ENCODE peak calls at places on chromosome X, in eight cellular contexts. One of them, this sample, is unnamed. For H3K4me1 and H3K27me3, the result is how much of the 10 kb centered on the place peaks cover.

GRCh38 chrX:83845397-83845796 is 15.5 kb upstream of the CYLC1 start:
- DNase-seq in tibial nerve: no peak
- DNase-seq in cardiac muscle cell: peak
- DNase-seq in neural progenitor cell: peak
- DNase-seq in transverse colon: no peak
- DNase-seq in ovary: no peak
- DNase-seq in CD4-positive, alpha-beta memory T cell: peak
- DNase-seq in left ventricle myocardium inferior: no peak
- DNase-seq in this sample: peak

GRCh38 chrX:51837926-51838325 is 55.5 kb upstream of the MAGED1 start:
- DNase-seq in transverse colon: peak
- DNase-seq in CD4-positive, alpha-beta memory T cell: no peak
- DNase-seq in cardiac muscle cell: peak
- DNase-seq in ovary: peak
- DNase-seq in neural progenitor cell: no peak
- DNase-seq in tibial nerve: peak
- DNase-seq in left ventricle myocardium inferior: peak
- DNase-seq in this sample: peak

GRCh38 chrX:40068048-40068447 is 29.7 kb downstream of the BCOR start:
- DNase-seq in ovary: no peak
- DNase-seq in cardiac muscle cell: peak
- DNase-seq in neural progenitor cell: no peak
- DNase-seq in left ventricle myocardium inferior: no peak
- DNase-seq in CD4-positive, alpha-beta memory T cell: peak
- DNase-seq in tibial nerve: no peak
- DNase-seq in transverse colon: no peak
- DNase-seq in this sample: no peak

GRCh38 chrX:66914082-66914481 is 275.2 kb upstream of the EDA2R start:
- DNase-seq in left ventricle myocardium inferior: no peak
- DNase-seq in transverse colon: peak
- DNase-seq in CD4-positive, alpha-beta memory T cell: no peak
- DNase-seq in cardiac muscle cell: no peak
- DNase-seq in tibial nerve: no peak
- DNase-seq in ovary: no peak
- DNase-seq in neural progenitor cell: peak
- DNase-seq in this sample: no peak

GRCh38 chrX:53882331-53882730 is 161.9 kb downstream of the PHF8 start:
- DNase-seq in tibial nerve: no peak
- DNase-seq in transverse colon: no peak
- DNase-seq in CD4-positive, alpha-beta memory T cell: no peak
- DNase-seq in cardiac muscle cell: peak
- DNase-seq in ovary: no peak
- DNase-seq in neural progenitor cell: no peak
- DNase-seq in left ventricle myocardium inferior: no peak
- DNase-seq in this sample: peak

GRCh38 chrX:46404774-46405173 is 140.4 kb downstream of the ZNF674 start:
- DNase-seq in tibial nerve: no peak
- DNase-seq in neural progenitor cell: no peak
- DNase-seq in ovary: no peak
- DNase-seq in transverse colon: no peak
- DNase-seq in cardiac muscle cell: no peak
- DNase-seq in CD4-positive, alpha-beta memory T cell: no peak
- DNase-seq in left ventricle myocardium inferior: no peak
- DNase-seq in this sample: no peak

GRCh38 chrX:47063179-47063578 is 15.1 kb upstream of the RGN start:
- DNase-seq in cardiac muscle cell: no peak
- DNase-seq in transverse colon: no peak
- DNase-seq in CD4-positive, alpha-beta memory T cell: no peak
- DNase-seq in ovary: no peak
- DNase-seq in left ventricle myocardium inferior: no peak
- DNase-seq in neural progenitor cell: no peak
- DNase-seq in tibial nerve: no peak
- DNase-seq in this sample: no peak

GRCh38 chrX:41025926-41026325 is 59.3 kb upstream of the USP9X start:
- DNase-seq in left ventricle myocardium inferior: no peak
- DNase-seq in neural progenitor cell: peak
- DNase-seq in ovary: no peak
- DNase-seq in CD4-positive, alpha-beta memory T cell: no peak
- DNase-seq in transverse colon: no peak
- DNase-seq in cardiac muscle cell: peak
- DNase-seq in tibial nerve: no peak
- DNase-seq in this sample: no peak

GRCh38 chrX:134636859-134637258 is 21.4 kb downstream of the PLAC1 start:
- DNase-seq in transverse colon: no peak
- DNase-seq in neural progenitor cell: no peak
- DNase-seq in CD4-positive, alpha-beta memory T cell: no peak
- DNase-seq in cardiac muscle cell: no peak
- DNase-seq in left ventricle myocardium inferior: no peak
- DNase-seq in tibial nerve: no peak
- DNase-seq in ovary: no peak
- DNase-seq in this sample: no peak

GRCh38 chrX:47690175-47690574 is 31.2 kb upstream of the UXT start:
- DNase-seq in CD4-positive, alpha-beta memory T cell: no peak
- DNase-seq in transverse colon: no peak
- DNase-seq in cardiac muscle cell: peak
- DNase-seq in tibial nerve: no peak
- DNase-seq in neural progenitor cell: no peak
- DNase-seq in left ventricle myocardium inferior: no peak
- DNase-seq in ovary: no peak
- DNase-seq in this sample: no peak

GRCh38 chrX:155745792-155746191 is 133.0 kb upstream of the TMLHE start:
- DNase-seq in ovary: peak
- DNase-seq in cardiac muscle cell: peak
- DNase-seq in tibial nerve: no peak
- DNase-seq in left ventricle myocardium inferior: no peak
- DNase-seq in CD4-positive, alpha-beta memory T cell: no peak
- DNase-seq in transverse colon: peak
- DNase-seq in neural progenitor cell: no peak
- DNase-seq in this sample: peak

GRCh38 chrX:66110112-66110511 is 53.9 kb upstream of the HEPH start:
- DNase-seq in CD4-positive, alpha-beta memory T cell: peak
- DNase-seq in transverse colon: peak
- DNase-seq in ovary: no peak
- DNase-seq in tibial nerve: no peak
- DNase-seq in neural progenitor cell: peak
- DNase-seq in left ventricle myocardium inferior: no peak
- DNase-seq in cardiac muscle cell: peak
- DNase-seq in this sample: peak

GRCh38 chrX:133698298-133698697 is 283.0 kb upstream of the GPC4 start:
- DNase-seq in transverse colon: no peak
- DNase-seq in cardiac muscle cell: peak
- DNase-seq in left ventricle myocardium inferior: no peak
- DNase-seq in ovary: no peak
- DNase-seq in tibial nerve: no peak
- DNase-seq in CD4-positive, alpha-beta memory T cell: no peak
- DNase-seq in neural progenitor cell: no peak
- DNase-seq in this sample: peak

DNA sequence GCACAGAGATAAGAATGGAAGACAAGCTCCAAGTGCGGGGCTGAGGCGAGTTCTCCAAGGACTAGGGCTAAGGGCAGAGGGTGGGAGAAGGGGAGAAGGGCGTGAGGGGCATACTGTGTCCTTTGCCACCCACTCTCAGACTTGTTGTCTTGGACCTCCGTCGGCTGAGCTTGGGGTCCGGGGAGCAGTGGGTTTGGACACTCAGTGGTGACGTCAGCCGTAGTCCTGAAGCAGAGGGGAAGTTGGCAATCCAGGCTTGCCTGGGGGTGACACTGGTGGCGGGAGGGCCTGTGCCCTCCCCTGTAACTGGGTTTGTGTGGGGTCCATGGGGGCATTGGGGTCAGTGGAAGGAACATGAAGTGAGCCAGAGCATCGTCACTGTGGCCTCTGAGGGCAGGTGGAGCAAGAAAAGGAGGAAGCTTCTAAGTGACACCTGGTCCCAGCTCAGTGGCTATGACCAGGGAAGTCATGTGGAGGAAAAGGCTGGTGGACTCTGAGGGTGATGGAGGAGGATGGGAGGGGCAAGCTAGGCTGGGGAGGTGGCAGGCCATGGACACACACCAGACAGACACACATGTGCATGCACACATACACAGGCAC is 17.6 kb downstream of the CD99 start:
- DNase-seq in ovary: no peak
- DNase-seq in cardiac muscle cell: no peak
- DNase-seq in neural progenitor cell: no peak
- DNase-seq in left ventricle myocardium inferior: no peak
- DNase-seq in transverse colon: no peak
- DNase-seq in CD4-positive, alpha-beta memory T cell: no peak
- DNase-seq in tibial nerve: no peak
- DNase-seq in this sample: peak
- H3K4me1 ChIP-seq in ovary: under half
- H3K4me1 ChIP-seq in cardiac muscle cell: under half
- H3K4me1 ChIP-seq in neural progenitor cell: under half
- H3K4me1 ChIP-seq in left ventricle myocardium inferior: half or more
- H3K4me1 ChIP-seq in transverse colon: half or more
- H3K4me1 ChIP-seq in CD4-positive, alpha-beta memory T cell: half or more
- H3K4me1 ChIP-seq in tibial nerve: under half
- H3K4me1 ChIP-seq in this sample: under half

DNA sequence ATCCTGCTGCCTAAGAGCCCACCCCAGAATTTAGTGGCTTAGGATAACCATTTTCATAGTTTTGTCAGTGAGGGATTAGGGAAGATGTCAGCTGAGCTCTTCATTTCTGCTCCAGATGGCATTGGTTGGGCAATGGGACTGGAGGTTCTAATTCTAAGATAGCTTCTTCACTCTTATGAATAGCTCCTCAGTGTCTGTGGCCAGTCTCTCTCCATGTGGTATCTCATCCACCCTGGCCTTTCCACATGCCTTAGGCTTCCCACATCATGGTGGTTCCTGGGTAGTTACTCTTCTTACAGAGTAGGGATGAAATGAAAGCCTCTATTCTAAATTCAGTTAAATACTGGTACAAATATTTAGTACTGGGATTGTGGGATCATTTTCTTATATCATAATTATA is 31.3 kb downstream of the REPS2 start:
- DNase-seq in neural progenitor cell: no peak
- DNase-seq in transverse colon: no peak
- DNase-seq in CD4-positive, alpha-beta memory T cell: no peak
- DNase-seq in ovary: no peak
- DNase-seq in cardiac muscle cell: no peak
- DNase-seq in tibial nerve: no peak
- DNase-seq in left ventricle myocardium inferior: no peak
- DNase-seq in this sample: no peak
- H3K27me3 ChIP-seq in neural progenitor cell: under half
- H3K27me3 ChIP-seq in transverse colon: under half
- H3K27me3 ChIP-seq in CD4-positive, alpha-beta memory T cell: under half
- H3K27me3 ChIP-seq in ovary: under half
- H3K27me3 ChIP-seq in cardiac muscle cell: under half
- H3K27me3 ChIP-seq in tibial nerve: under half
- H3K27me3 ChIP-seq in left ventricle myocardium inferior: under half
- H3K27me3 ChIP-seq in this sample: under half

GRCh38 chrX:153764786-153765137 is 713 bp downstream of the PLXNB3 start:
- DNase-seq in tibial nerve: no peak
- DNase-seq in neural progenitor cell: no peak
- DNase-seq in transverse colon: no peak
- DNase-seq in cardiac muscle cell: no peak
- DNase-seq in ovary: peak
- DNase-seq in CD4-positive, alpha-beta memory T cell: no peak
- DNase-seq in left ventricle myocardium inferior: no peak
- DNase-seq in this sample: no peak
- H3K4me3 ChIP-seq in tibial nerve: no peak
- H3K4me3 ChIP-seq in neural progenitor cell: no peak
- H3K4me3 ChIP-seq in transverse colon: peak
- H3K4me3 ChIP-seq in cardiac muscle cell: no peak
- H3K4me3 ChIP-seq in ovary: peak
- H3K4me3 ChIP-seq in CD4-positive, alpha-beta memory T cell: no peak
- H3K4me3 ChIP-seq in left ventricle myocardium inferior: peak
- H3K4me3 ChIP-seq in this sample: no peak

GRCh38 chrX:78321809-78322208 is 5.6 kb downstream of the CYSLTR1 start:
- DNase-seq in left ventricle myocardium inferior: peak
- DNase-seq in neural progenitor cell: no peak
- DNase-seq in tibial nerve: no peak
- DNase-seq in transverse colon: peak
- DNase-seq in CD4-positive, alpha-beta memory T cell: peak
- DNase-seq in cardiac muscle cell: no peak
- DNase-seq in ovary: peak
- DNase-seq in this sample: peak

GRCh38 chrX:78327370-78328048 is at the start of gene CYSLTR1:
- DNase-seq in neural progenitor cell: peak
- DNase-seq in left ventricle myocardium inferior: no peak
- DNase-seq in transverse colon: no peak
- DNase-seq in tibial nerve: no peak
- DNase-seq in CD4-positive, alpha-beta memory T cell: no peak
- DNase-seq in cardiac muscle cell: no peak
- DNase-seq in ovary: no peak
- DNase-seq in this sample: no peak

GRCh38 chrX:78322863-78323262 is 4.5 kb downstream of the CYSLTR1 start:
- DNase-seq in transverse colon: no peak
- DNase-seq in tibial nerve: no peak
- DNase-seq in neural progenitor cell: no peak
- DNase-seq in ovary: no peak
- DNase-seq in CD4-positive, alpha-beta memory T cell: no peak
- DNase-seq in left ventricle myocardium inferior: no peak
- DNase-seq in cardiac muscle cell: no peak
- DNase-seq in this sample: no peak
- H3K4me1 ChIP-seq in transverse colon: under half
- H3K4me1 ChIP-seq in tibial nerve: under half
- H3K4me1 ChIP-seq in neural progenitor cell: under half
- H3K4me1 ChIP-seq in ovary: under half
- H3K4me1 ChIP-seq in CD4-positive, alpha-beta memory T cell: under half
- H3K4me1 ChIP-seq in left ventricle myocardium inferior: under half
- H3K4me1 ChIP-seq in cardiac muscle cell: under half
- H3K4me1 ChIP-seq in this sample: under half

GRCh38 chrX:644304-645023 is 13.9 kb downstream of the SHOX start:
- DNase-seq in CD4-positive, alpha-beta memory T cell: no peak
- DNase-seq in left ventricle myocardium inferior: no peak
- DNase-seq in cardiac muscle cell: no peak
- DNase-seq in ovary: no peak
- DNase-seq in transverse colon: no peak
- DNase-seq in tibial nerve: no peak
- DNase-seq in neural progenitor cell: peak
- DNase-seq in this sample: peak

GRCh38 chrX:649166-649565 is 18.6 kb downstream of the SHOX start:
- DNase-seq in ovary: no peak
- DNase-seq in tibial nerve: no peak
- DNase-seq in cardiac muscle cell: no peak
- DNase-seq in neural progenitor cell: no peak
- DNase-seq in transverse colon: no peak
- DNase-seq in CD4-positive, alpha-beta memory T cell: no peak
- DNase-seq in left ventricle myocardium inferior: no peak
- DNase-seq in this sample: no peak

GRCh38 chrX:645024-645376 is 14.4 kb downstream of the SHOX start:
- DNase-seq in tibial nerve: no peak
- DNase-seq in ovary: no peak
- DNase-seq in transverse colon: peak
- DNase-seq in cardiac muscle cell: no peak
- DNase-seq in CD4-positive, alpha-beta memory T cell: no peak
- DNase-seq in left ventricle myocardium inferior: no peak
- DNase-seq in neural progenitor cell: peak
- DNase-seq in this sample: peak

GRCh38 chrX:646228-646495 is 15.6 kb downstream of the SHOX start:
- DNase-seq in left ventricle myocardium inferior: no peak
- DNase-seq in transverse colon: no peak
- DNase-seq in ovary: no peak
- DNase-seq in cardiac muscle cell: no peak
- DNase-seq in neural progenitor cell: no peak
- DNase-seq in tibial nerve: no peak
- DNase-seq in CD4-positive, alpha-beta memory T cell: no peak
- DNase-seq in this sample: no peak

GRCh38 chrX:646796-647195 is 16.2 kb downstream of the SHOX start:
- DNase-seq in cardiac muscle cell: no peak
- DNase-seq in CD4-positive, alpha-beta memory T cell: no peak
- DNase-seq in tibial nerve: no peak
- DNase-seq in ovary: no peak
- DNase-seq in left ventricle myocardium inferior: no peak
- DNase-seq in transverse colon: no peak
- DNase-seq in neural progenitor cell: no peak
- DNase-seq in this sample: no peak
- H3K27me3 ChIP-seq in cardiac muscle cell: half or more
- H3K27me3 ChIP-seq in CD4-positive, alpha-beta memory T cell: under half
- H3K27me3 ChIP-seq in tibial nerve: under half
- H3K27me3 ChIP-seq in ovary: under half
- H3K27me3 ChIP-seq in left ventricle myocardium inferior: half or more
- H3K27me3 ChIP-seq in transverse colon: under half
- H3K27me3 ChIP-seq in neural progenitor cell: half or more
- H3K27me3 ChIP-seq in this sample: under half